ENCODE peak calls at places on chromosomes 16 and 17, in nine cellular contexts. O is neural progenitor cell, C is PC-3, B is hepatocyte, X is GM23338, D is OCI-LY7, S is MM.1S, R is HCT116, J is SK-N-SH. K is an unnamed sample. For H3K36me3, the result is how much of the 10 kb centered on the place peaks cover.

GRCh38 chr17:12566281-12567002 is 99.2 kb upstream of the MYOCD start:
- DNase-seq in O (peak), C (no peak), B (no peak), X (peak), D (no peak), S (no peak), R (no peak), J (no peak), K (no peak)

GRCh38 chr16:29667755-29668154 is 4.7 kb downstream of the SPN start:
- DNase-seq in O (no peak), C (no peak), B (no peak), X (no peak), D (no peak), S (no peak), R (no peak), J (no peak), K (no peak)

GRCh38 chr16:15576960-15577958 is 65.7 kb downstream of the MARF1 start:
- DNase-seq in O (no peak), C (no peak), B (no peak), X (no peak), D (no peak), S (no peak), R (no peak), J (no peak), K (no peak)

GRCh38 chr16:88066234-88066633 is 115.0 kb downstream of the BANP start:
- DNase-seq in O (no peak), C (no peak), B (no peak), X (no peak), D (no peak), S (no peak), R (no peak), J (no peak), K (no peak)

GRCh38 chr16:77761204-77761603 is 27.2 kb upstream of the VAT1L start:
- DNase-seq in O (no peak), C (no peak), B (no peak), X (no peak), D (no peak), S (no peak), R (no peak), J (no peak), K (no peak)

GRCh38 chr16:73418746-73419145 is 370.8 kb upstream of the ZFHX3 start:
- DNase-seq in O (no peak), C (no peak), B (peak), X (no peak), D (no peak), S (no peak), R (no peak), J (no peak), K (no peak)

GRCh38 chr16:20327444-20328041 is at the start of gene GP2:
- DNase-seq in O (peak), C (no peak), B (no peak), X (peak), D (no peak), S (no peak), R (no peak), J (no peak), K (no peak)

GRCh38 chr16:1745181-1745899 is 26.0 kb downstream of the NME3 start:
- DNase-seq in O (no peak), C (peak), B (no peak), X (no peak), D (no peak), S (no peak), R (no peak), J (no peak), K (peak)

GRCh38 chr17:1710807-1711553 is 803 bp upstream of the TLCD2 start:
- DNase-seq in O (peak), C (peak), B (peak), X (peak), D (no peak), S (no peak), R (no peak), J (no peak), K (peak)

GRCh38 chr16:67425046-67425445 is 5.9 kb upstream of the HSD11B2 start:
- DNase-seq in O (no peak), C (no peak), B (no peak), X (no peak), D (no peak), S (no peak), R (no peak), J (no peak), K (no peak)

GRCh38 chr17:27754549-27754948 is 45.8 kb downstream of the NOS2 start:
- DNase-seq in O (no peak), C (no peak), B (no peak), X (no peak), D (no peak), S (no peak), R (no peak), J (no peak), K (no peak)

GRCh38 chr17:30188211-30188939 is 47.1 kb downstream of the SLC6A4 start:
- DNase-seq in O (no peak), C (no peak), B (no peak), X (no peak), D (no peak), S (no peak), R (no peak), J (no peak), K (no peak)

GRCh38 chr17:38325221-38325851 is 18.4 kb downstream of the GPR179 start:
- DNase-seq in O (peak), C (no peak), B (peak), X (peak), D (peak), S (no peak), R (no peak), J (peak), K (no peak)

DNA sequence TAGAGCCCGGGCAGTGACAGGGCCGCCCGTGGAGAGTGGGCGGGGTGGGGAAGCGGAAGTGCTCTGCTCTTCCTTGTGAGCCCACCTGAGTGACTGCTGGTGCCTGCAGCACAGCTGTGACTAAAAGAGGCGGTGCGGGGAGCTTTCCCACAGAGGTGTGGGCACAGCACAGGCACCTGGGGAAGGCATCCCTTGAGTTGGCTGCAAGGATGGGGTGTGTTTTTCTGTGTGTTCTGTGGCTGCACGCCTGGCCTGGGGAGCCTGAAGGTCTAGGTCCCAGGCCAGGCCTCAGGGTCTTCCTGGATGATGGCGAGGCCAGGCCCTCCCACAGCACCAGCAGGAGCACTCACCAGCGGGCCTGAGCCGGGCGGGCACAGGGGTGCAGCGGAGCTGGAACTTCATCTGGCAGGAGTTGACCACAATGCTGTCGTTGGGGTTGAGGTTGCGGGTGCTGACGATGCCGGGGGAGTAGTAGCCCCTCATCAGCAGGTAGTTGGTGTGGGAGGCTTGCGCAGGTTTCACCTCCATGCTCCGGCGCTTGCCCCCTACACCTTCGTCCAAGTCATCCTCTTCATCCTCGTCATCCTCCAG is 67.1 kb downstream of the IL21R start:
- DNase-seq in O (no peak), C (no peak), B (no peak), X (no peak), D (no peak), S (no peak), R (no peak), J (no peak), K (no peak)
- H3K27ac ChIP-seq in O (no peak), C (no peak), B (no peak), X (no peak), D (no peak), S (no peak), R (no peak), J (no peak), K (no peak)

GRCh38 chr17:80649672-80650338 is 105.2 kb downstream of the RPTOR start:
- DNase-seq in O (peak), C (peak), B (peak), X (peak), D (peak), S (no peak), R (peak), J (peak), K (peak)
- TF ChIP-seq EZH2phosphoT487 in O (no peak), C (no peak), B (no peak), X (no peak), D (no peak), S (no peak), R (no peak), J (no peak), K (no peak)

DNA sequence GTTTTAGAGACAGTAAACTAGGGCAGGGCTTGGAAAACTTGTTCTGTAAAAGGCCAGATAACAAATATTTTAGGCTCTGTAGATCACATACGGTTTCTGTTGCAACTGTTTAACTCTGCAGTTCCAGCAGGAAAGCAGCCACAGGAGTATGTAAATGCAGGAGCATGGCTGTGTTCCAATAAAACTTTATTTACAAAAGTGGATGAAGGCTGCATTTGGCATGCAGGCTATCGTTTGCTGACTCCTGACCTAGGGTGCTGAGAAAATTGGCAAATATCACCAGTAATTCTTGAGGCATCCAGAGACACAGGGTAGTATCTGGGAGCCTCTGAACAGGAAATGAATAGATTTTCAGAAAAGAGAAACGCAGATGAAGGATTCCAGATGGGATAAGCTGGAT is 274.0 kb downstream of the MAF start:
- DNase-seq in O (no peak), C (no peak), B (no peak), X (no peak), D (no peak), S (no peak), R (no peak), J (no peak), K (no peak)
- H3K36me3 ChIP-seq in O (under half), C (under half), B (under half), X (under half), D (under half), S (under half), R (under half), J (under half), K (under half)

DNA sequence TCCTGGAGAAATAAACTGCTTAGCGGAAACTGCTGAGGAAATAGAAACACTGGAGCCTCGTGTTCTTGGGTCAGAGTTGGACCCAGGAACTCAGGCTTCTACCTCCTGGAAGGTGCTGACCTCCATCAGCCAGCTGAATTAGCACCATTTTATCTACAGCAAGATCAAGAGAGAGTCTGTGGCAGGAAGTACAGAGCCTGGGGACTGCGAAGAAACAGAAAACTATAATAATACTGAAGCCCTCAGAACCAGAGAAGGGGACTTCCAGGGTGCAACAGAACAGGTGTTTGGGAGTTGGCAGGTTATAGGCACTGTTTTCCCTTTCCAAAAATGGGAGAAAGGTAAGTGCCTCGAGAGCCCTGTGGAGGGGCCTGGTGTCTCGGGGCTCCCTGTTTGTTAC is 379.7 kb downstream of the CA10 start:
- DNase-seq in O (no peak), C (no peak), B (no peak), X (no peak), D (no peak), S (no peak), R (no peak), J (no peak), K (no peak)
- H3K27ac ChIP-seq in O (no peak), C (no peak), B (no peak), X (no peak), D (no peak), S (no peak), R (no peak), J (no peak), K (no peak)

GRCh38 chr17:71975331-71975801 is 145.5 kb upstream of the SOX9 start:
- DNase-seq in O (peak), C (peak), B (peak), X (peak), D (no peak), S (no peak), R (no peak), J (no peak), K (peak)
- TF ChIP-seq EZH2phosphoT487 in O (no peak), C (no peak), B (no peak), X (no peak), D (no peak), S (no peak), R (no peak), J (no peak), K (no peak)